ENCODE peak calls at places on chromosome 2, in six cellular contexts. W is lung, Q is neural progenitor cell, G is ovary, L is sigmoid colon, Z is fibroblast of mammary gland. J is an unnamed sample.

GRCh38 chr2:98464772-98465310 is 20.2 kb downstream of the INPP4A start:
- DNase-seq in L (peak; percentile 61), Z (no peak), W (no peak), Q (no peak), G (no peak), J (no peak)

GRCh38 chr2:21038403-21039073 is 5.3 kb downstream of the APOB start:
- DNase-seq in W (peak; percentile 39), G (no peak), L (no peak), Q (no peak), Z (peak; percentile 5), J (no peak)

GRCh38 chr2:43609304-43609883 is 13.6 kb upstream of the THADA start:
- DNase-seq in Q (peak; percentile 78), G (peak; percentile 48), W (no peak), Z (peak; percentile 63), L (no peak), J (peak; percentile 50)

GRCh38 chr2:105557021-105557420 is 158.2 kb upstream of the FHL2 start:
- DNase-seq in Z (no peak), Q (no peak), G (peak; percentile 43), W (no peak), L (no peak), J (no peak)

GRCh38 chr2:149065236-149065635 is 26.7 kb downstream of the LYPD6B start:
- DNase-seq in L (no peak), Q (no peak), Z (peak; percentile 29), W (no peak), G (no peak), J (no peak)

GRCh38 chr2:142718731-142719130 is 158.7 kb upstream of the KYNU start:
- DNase-seq in G (no peak), L (no peak), Q (no peak), Z (no peak), W (no peak), J (no peak)

GRCh38 chr2:70919672-70920366 is 15.9 kb upstream of the ATP6V1B1 start:
- DNase-seq in L (peak; percentile 80), W (peak; percentile 86), G (peak; percentile 59), Q (peak; percentile 91), Z (peak; percentile 72), J (peak; percentile 78)

GRCh38 chr2:118351796-118352195 is 263.5 kb downstream of the INSIG2 start:
- DNase-seq in W (no peak), Z (peak; percentile 80), L (no peak), G (no peak), Q (no peak), J (no peak)

GRCh38 chr2:27080603-27080938 is 2.2 kb downstream of the EMILIN1 start:
- DNase-seq in Z (no peak), Q (no peak), G (no peak), L (no peak), W (no peak), J (no peak)

GRCh38 chr2:5121677-5122076 is 570.5 kb upstream of the SOX11 start:
- DNase-seq in W (no peak), Q (peak; percentile 57), L (no peak), Z (no peak), G (no peak), J (no peak)

GRCh38 chr2:17753803-17754663 is at the start of the genes GEN1 and SMC6:
- DNase-seq in G (peak; percentile 87), Z (peak; percentile 82), L (peak; percentile 93), Q (peak; percentile 96), W (peak; percentile 90), J (peak; percentile 94)

GRCh38 chr2:220215785-220216184 is 588.4 kb downstream of the SLC4A3 start:
- DNase-seq in W (no peak), Q (no peak), G (no peak), Z (no peak), L (no peak), J (no peak)

GRCh38 chr2:73980566-73980965 is 4.1 kb upstream of the TET3 start:
- DNase-seq in Z (no peak), L (no peak), W (no peak), G (no peak), Q (no peak), J (no peak)
- TF ChIP-seq CTCF in Z (no peak), L (no peak), W (no peak), G (no peak), Q (no peak), J (no peak)

GRCh38 chr2:179915395-179915992 is 54.1 kb upstream of the ZNF385B start:
- DNase-seq in W (no peak), Z (no peak), G (no peak), L (no peak), Q (no peak), J (no peak)

GRCh38 chr2:179913809-179914208 is 52.4 kb upstream of the ZNF385B start:
- DNase-seq in W (no peak), Q (no peak), G (no peak), L (no peak), Z (no peak), J (no peak)

GRCh38 chr2:179909845-179910734 is 48.7 kb upstream of the ZNF385B start:
- DNase-seq in Q (no peak), W (no peak), L (no peak), Z (no peak), G (no peak), J (no peak)

GRCh38 chr2:179910735-179911113 is 49.3 kb upstream of the ZNF385B start:
- DNase-seq in W (no peak), L (no peak), G (no peak), Q (no peak), Z (no peak), J (no peak)

GRCh38 chr2:179911569-179911968 is 50.2 kb upstream of the ZNF385B start:
- DNase-seq in Q (no peak), Z (no peak), W (no peak), L (no peak), G (no peak), J (no peak)
- TF ChIP-seq CTCF in Q (no peak), Z (no peak), W (no peak), L (no peak), G (no peak), J (no peak)

GRCh38 chr2:197324801-197325200 is 14.2 kb upstream of the ANKRD44 start:
- DNase-seq in Z (no peak), Q (no peak), L (no peak), W (no peak), G (no peak), J (peak; percentile 57)

GRCh38 chr2:197327073-197327775 is 16.6 kb upstream of the ANKRD44 start:
- DNase-seq in G (no peak), Q (no peak), W (no peak), Z (no peak), L (no peak), J (no peak)

GRCh38 chr2:197322729-197323720 is 12.4 kb upstream of the ANKRD44 start:
- DNase-seq in W (no peak), L (no peak), Q (no peak), G (no peak), Z (no peak), J (no peak)

GRCh38 chr2:197327776-197328169 is 17.2 kb upstream of the ANKRD44 start:
- DNase-seq in L (no peak), Q (no peak), G (no peak), W (no peak), Z (no peak), J (no peak)

DNA sequence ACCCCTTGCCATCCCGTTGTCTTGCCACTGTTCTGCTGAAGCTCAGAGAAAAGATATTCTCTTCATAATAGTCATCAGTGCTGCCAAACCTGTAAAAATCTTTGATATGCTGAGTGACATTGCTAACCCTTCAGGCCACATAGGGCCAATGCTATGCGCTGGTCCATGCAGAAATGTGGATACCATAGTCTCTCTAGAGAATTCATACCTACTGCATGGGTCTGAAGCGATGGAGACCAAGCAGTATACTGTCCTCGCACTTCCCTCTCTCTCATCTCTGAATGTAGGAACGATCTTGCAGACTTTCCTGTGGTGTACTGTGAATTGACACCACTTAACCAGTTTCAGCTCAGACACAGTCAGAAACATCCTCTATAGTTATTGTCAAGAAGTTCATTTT is 17.9 kb upstream of the ANKRD44 start:
- DNase-seq in W (no peak), Z (no peak), Q (no peak), L (no peak), G (no peak), J (no peak)
- TF ChIP-seq CTCF in W (no peak), Z (no peak), Q (no peak), L (no peak), G (no peak), J (no peak)

DNA sequence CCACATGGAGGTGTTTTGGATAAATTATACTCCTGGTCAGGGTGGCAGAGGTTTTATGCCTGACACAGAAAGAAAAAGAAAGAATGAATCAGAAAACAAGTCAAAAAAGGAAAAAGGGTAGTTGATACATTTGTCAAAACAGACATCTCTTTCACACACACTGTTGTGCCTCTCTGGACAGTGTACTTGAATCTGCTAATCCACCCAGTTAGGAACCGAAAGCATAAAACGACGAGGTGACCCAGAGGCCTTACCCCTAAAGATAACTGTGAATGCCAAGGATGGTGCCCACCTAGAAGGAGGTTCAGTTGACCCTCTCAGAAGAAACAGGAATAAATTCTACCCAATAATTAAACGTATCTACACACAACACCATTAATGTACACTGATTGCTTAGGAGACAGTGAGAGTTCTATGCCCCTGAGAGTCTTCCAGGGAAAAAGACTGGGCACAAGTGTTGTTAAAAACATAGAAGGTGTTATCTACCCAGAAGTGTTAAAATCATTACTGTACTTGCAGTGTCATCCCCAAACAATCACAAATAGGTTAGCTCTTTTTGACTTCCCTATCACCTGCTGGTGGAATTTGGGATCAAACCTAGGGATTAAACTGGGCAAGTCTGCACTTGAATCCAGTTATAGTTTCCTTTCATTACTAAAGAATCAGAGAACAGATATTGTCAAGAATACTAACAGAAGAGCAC is 123.2 kb upstream of the DNAJC10 start:
- DNase-seq in G (no peak), Q (no peak), Z (no peak), L (no peak), W (no peak), J (no peak)
- TF ChIP-seq CTCF in G (no peak), Q (peak; percentile 19), Z (peak; percentile 27), L (no peak), W (no peak), J (no peak)

DNA sequence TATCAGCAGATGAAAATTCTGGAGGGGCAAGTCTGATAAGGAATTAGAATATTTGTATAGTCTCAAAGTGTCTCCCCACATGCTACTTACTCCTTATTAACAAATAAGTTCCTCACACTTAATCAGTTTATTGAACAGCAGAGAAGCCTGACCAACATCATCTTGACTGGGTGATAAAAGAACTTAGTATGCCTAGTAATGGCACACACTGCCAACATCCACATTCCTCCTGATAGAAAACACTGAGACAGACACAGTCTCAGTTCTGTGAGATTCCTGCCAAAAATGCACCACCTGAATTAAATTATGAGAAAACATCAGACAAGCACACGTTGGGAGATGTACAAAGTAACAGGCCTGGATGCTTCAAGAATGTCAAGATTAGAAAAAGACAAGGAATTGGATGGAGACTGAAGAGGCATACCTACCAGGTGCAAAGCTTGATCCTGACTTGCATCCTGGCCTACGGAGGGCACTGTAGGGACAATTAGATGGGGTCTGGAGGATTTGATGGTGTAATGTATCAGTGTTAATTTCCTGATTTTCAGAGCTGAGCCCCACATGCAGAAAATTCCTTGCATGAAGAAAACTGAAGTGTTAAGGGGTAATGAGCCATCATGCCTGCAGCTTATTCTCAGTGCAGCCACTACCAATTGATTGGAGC is 200.4 kb upstream of the SH3BP4 start:
- DNase-seq in Q (no peak), Z (no peak), W (peak; percentile 9), L (no peak), G (no peak), J (no peak)
- TF ChIP-seq CTCF in Q (peak; percentile 27), Z (no peak), W (no peak), L (no peak), G (no peak), J (no peak)

DNA sequence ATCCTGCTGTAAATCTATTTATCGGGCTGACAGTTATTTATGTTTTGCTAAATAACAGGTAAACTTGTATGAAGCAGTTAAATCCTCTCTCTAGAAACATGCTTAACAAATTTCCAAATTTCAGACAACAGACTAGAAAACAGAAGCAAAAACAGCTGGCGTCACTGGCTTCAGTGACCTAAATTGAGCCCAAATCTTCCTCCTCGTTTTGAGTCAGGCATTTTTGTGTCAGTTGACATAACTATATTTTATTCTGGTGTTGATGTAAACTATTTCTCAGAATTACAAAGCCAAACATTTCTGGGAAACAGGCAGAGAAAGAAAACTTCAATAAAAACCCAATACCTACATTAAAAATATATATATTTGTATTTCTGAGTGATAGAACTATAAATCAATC is 21.7 kb downstream of the RBMS1 start:
- DNase-seq in Z (peak; percentile 56), W (no peak), L (no peak), G (no peak), Q (no peak), J (no peak)
- TF ChIP-seq CTCF in Z (no peak), W (no peak), L (no peak), G (no peak), Q (no peak), J (no peak)

J was measured in GM20000.